ENCODE peak calls at places on chromosomes 2 and 18, in five cellular contexts. Y is K562, B is IMR-90, K is HepG2, E is H1. I is an unnamed sample.

GRCh38 chr2:220847587-220847986 is 724.5 kb downstream of the EPHA4 start:
- DNase-seq in Y (no peak), B (peak; percentile 93), K (no peak), E (no peak), I (peak; percentile 48)

GRCh38 chr2:72035518-72036172 is 112.0 kb downstream of the CYP26B1 start:
- DNase-seq in Y (peak; percentile 27), B (peak; percentile 2), K (no peak), E (no peak), I (no peak)

GRCh38 chr2:170813611-170814550 is 2.8 kb upstream of the GAD1 start:
- DNase-seq in Y (peak; percentile 70), B (peak; percentile 44), K (peak; percentile 41), E (no peak), I (peak; percentile 22)

GRCh38 chr2:71842744-71843143 is 304.9 kb downstream of the CYP26B1 start:
- DNase-seq in Y (no peak), B (no peak), K (no peak), E (no peak), I (no peak)

GRCh38 chr18:79805926-79806487 is 8.3 kb downstream of the KCNG2 start:
- DNase-seq in Y (no peak), B (no peak), K (no peak), E (no peak), I (no peak)

GRCh38 chr18:6811816-6812215 is 82.3 kb downstream of the ARHGAP28 start:
- DNase-seq in Y (no peak), B (peak; percentile 35), K (no peak), E (no peak), I (no peak)

GRCh38 chr18:658947-659533 is 1.6 kb downstream of the TYMS start:
- DNase-seq in Y (no peak), B (no peak), K (no peak), E (no peak), I (no peak)

GRCh38 chr2:52387937-52388590 is 1356.1 kb upstream of the NRXN1 start:
- DNase-seq in Y (no peak), B (no peak), K (no peak), E (no peak), I (no peak)

GRCh38 chr18:51666717-51667320 is 469.3 kb upstream of the MEX3C start:
- DNase-seq in Y (no peak), B (no peak), K (no peak), E (no peak), I (peak; percentile 4)

GRCh38 chr2:95345415-95346235 is 48.5 kb downstream of the KCNIP3 start:
- DNase-seq in Y (peak; percentile 84), B (peak; percentile 73), K (peak; percentile 29), E (peak; percentile 31), I (peak; percentile 88)

GRCh38 chr2:181685150-181685688 is 4.9 kb upstream of the NEUROD1 start:
- DNase-seq in Y (no peak), B (peak; percentile 12), K (no peak), E (no peak), I (no peak)

GRCh38 chr2:47519604-47520301 is 116.8 kb downstream of the MSH2 start:
- DNase-seq in Y (no peak), B (no peak), K (no peak), E (no peak), I (no peak)

GRCh38 chr18:6728809-6729246 is 688 bp upstream of the ARHGAP28 start:
- DNase-seq in Y (peak; percentile 42), B (no peak), K (no peak), E (no peak), I (no peak)

GRCh38 chr2:143574069-143574468 is 444.9 kb downstream of the ARHGAP15 start:
- DNase-seq in Y (no peak), B (no peak), K (no peak), E (no peak), I (no peak)

DNA sequence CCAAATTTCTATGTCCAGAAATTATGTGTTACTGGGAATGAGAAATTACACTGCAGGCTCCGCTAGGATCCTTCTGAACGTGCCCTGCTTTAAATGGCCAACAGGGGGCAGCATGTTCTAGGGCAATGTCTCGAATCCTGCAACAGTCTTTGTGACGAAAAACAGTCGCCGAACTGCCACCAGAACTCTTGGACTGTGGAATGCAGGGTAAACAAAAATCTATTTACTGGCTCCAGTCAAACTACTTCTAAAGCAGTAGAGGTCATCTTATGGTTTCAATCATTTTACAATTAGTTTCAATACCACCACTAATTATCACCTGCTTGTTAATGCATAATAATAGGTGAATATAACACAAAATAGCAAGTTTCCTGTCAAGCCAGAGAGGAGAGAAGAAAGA is 9.8 kb upstream of the ZNF397 start:
- DNase-seq in Y (peak; percentile 92), B (peak; percentile 63), K (peak; percentile 87), E (peak; percentile 38), I (peak; percentile 69)
- TF ChIP-seq MAFK in Y (no peak), B (no peak), K (no peak), E (no peak), I (no peak)

DNA sequence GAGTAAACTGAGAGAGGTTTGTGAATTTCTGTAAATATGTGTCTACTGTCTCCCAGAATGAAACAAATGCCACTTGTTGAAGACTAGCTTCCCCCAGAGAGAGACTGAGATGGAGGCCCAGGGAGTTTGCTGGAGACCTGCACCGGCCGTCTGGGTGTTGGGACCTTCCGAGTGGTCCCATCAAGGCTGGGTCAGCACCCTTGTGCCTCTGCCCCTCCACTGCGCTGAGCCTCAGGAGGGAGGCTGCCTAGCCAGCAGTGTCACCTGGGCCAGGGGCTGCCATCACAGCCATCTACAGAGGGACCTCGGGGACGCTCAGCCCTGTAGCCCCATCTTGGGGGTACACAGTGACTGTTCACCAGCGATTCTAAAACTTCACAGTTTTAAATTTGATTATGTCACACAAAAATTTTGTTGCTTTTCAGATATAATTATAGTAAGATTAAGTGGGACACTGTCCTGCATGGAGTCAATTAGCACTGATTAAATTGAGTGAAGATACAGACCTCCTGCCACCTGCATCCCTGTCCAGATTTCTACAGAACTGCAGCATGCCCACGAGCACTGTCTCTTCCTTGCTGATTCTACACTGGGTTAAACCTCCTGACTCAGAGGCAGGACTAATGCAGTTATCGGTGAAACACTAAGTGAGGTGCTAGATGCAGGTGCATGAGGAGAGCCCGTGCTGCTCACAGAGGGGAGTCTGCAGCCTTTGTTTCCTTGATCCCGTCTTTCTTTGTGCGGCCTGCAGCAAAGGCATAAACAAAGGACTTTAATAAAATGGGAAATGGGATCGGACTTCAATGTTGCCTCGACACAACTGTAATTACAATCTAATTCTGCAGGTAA is 50.5 kb downstream of the TMEM18 start:
- DNase-seq in Y (no peak), B (no peak), K (no peak), E (no peak), I (no peak)
- TF ChIP-seq MAFK in Y (no peak), B (no peak), K (no peak), E (no peak), I (no peak)

DNA sequence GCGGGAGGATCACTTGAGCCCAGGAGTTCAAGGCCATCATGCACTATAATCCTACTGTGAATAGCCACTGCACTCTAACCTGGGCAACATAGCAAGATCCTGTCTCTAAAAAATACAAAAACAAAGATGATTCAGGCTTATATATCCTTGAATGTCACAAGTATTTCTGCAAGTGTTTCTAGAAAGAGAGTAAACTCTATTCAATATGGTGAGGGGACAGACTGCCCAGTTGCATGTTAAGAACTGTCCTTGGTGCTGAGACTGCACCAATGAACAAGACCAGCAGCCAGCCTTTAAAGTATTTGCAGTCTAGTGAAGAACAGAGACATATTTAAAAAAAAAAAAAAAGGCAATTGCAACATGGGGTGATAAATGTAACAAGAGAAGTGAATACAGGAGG is 16.4 kb downstream of the MAP3K19 start:
- DNase-seq in Y (peak; percentile 47), B (peak; percentile 65), K (peak; percentile 41), E (no peak), I (peak; percentile 21)
- TF ChIP-seq MAFK in Y (no peak), B (no peak), K (no peak), E (no peak), I (no peak)

GRCh38 chr2:219454217-219454616 is 19.6 kb downstream of the SPEG start:
- DNase-seq in Y (no peak), B (no peak), K (no peak), E (no peak), I (no peak)
- TF ChIP-seq MAFK in Y (no peak), B (no peak), K (no peak), E (no peak), I (no peak)

GRCh38 chr2:28972778-28973335 is 8.2 kb upstream of the TOGARAM2 start:
- DNase-seq in Y (no peak), B (no peak), K (no peak), E (no peak), I (no peak)
- TF ChIP-seq MAFK in Y (no peak), B (no peak), K (no peak), E (no peak), I (no peak)

DNA sequence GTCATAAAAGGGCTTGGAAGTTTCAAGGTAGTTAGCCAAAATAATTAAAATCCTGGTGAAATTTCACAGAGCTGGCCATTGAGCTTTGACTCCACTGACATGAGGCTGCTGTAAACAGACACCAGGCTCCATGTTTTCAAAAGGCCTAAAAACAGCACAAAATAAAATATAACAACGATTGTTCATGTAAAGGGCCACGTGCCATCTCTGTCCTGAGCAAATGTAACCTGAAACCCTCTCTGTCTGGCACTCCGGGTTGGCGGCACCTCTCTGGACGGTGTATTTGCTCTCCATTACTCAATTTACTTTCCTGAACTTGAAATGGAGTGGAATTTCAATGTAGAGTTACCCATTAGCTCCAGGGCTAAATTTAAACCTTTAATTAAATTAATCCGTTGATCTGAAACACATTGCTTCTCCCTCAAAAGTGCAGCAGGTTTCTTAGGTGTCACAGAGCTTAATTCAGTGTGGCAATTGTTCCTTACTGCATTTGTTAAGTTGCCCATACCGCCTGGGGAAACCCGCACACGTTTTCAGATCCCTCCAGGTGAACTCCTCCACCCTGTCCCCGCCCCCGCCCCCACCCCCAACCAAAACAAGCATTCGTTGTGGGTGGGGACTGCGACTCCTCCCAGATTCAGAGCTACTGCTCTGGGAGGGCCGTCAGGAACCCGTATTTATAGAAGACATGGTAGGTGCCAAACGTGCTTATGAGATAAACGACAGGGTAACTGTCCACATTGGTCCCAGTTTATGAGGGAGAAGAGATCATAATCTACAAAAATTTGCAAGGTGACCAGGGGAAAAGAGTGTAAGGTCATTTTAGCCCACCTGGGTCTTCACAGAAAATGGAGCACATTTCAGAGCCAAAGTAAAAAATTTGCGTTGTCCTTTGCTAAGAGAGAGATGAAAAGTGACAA is 1.2 kb upstream of the CABLES1 start:
- DNase-seq in Y (no peak), B (no peak), K (peak; percentile 91), E (peak; percentile 63), I (peak; percentile 76)
- TF ChIP-seq MAFK in Y (no peak), B (no peak), K (no peak), E (no peak), I (no peak)

GRCh38 chr18:64171576-64171975 is 22.7 kb upstream of the LINC00305 start:
- DNase-seq in Y (no peak), B (no peak), K (no peak), E (no peak), I (no peak)
- TF ChIP-seq MAFK in Y (no peak), B (no peak), K (no peak), E (no peak), I (no peak)

DNA sequence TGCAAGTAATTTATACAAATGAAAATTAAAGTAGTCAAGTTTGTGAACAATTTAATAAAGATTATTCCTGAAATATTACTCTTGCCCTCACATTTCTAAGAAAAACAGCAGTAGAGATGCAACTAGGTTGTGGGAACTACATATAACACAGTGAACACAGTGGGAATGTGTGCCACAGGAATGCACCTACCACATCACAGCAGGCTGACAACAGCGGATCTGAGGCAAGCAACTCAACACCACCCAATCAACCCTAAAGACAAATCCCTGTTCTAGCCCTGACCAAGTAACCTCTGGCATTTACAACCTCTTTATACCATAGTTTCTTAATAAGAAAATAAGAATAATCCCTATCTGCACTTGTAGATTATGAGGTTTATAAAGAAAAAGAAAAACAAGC is 23.4 kb downstream of the MBOAT2 start:
- DNase-seq in Y (no peak), B (peak; percentile 46), K (no peak), E (no peak), I (no peak)
- TF ChIP-seq MAFK in Y (no peak), B (no peak), K (no peak), E (no peak), I (no peak)